ENCODE peak calls at places on chromosomes 13 and 19, in five cellular contexts. O, B, R, X and D are unnamed samples.
A peak's percentile ranks its signal among the peaks of the same experiment; 100 is the strongest.

GRCh38 chr13:27666951-27667350 is 45.3 kb downstream of the POLR1D start:
- DNase-seq in X (no peak), R (no peak), O (no peak), B (no peak), D (no peak)

GRCh38 chr13:43364210-43365041 is 341.0 kb downstream of the DNAJC15 start:
- DNase-seq in R (no peak), X (no peak), O (no peak), B (no peak), D (no peak)

GRCh38 chr13:40402931-40403412 is 263.5 kb downstream of the FOXO1 start:
- DNase-seq in B (no peak), R (peak; percentile 19), X (peak; percentile 71), O (no peak), D (no peak)

GRCh38 chr19:34350161-34350561 is 14.8 kb upstream of the GPI start:
- DNase-seq in O (no peak), R (no peak), X (no peak), B (no peak), D (no peak)

GRCh38 chr19:40704491-40705361 is 12.0 kb downstream of the COQ8B start:
- DNase-seq in X (no peak), R (no peak), O (no peak), B (no peak), D (no peak)

GRCh38 chr13:57843555-57843954 is 212.0 kb downstream of the PCDH17 start:
- DNase-seq in R (no peak), X (no peak), B (no peak), O (no peak), D (no peak)

GRCh38 chr19:41595258-41595889 is 19.4 kb downstream of the CEACAM21 start:
- DNase-seq in X (peak; percentile 61), R (peak; percentile 92), O (peak; percentile 40), B (peak; percentile 65), D (peak; percentile 48)

GRCh38 chr13:95624020-95624419 is 20.5 kb downstream of the DZIP1 start:
- DNase-seq in R (peak; percentile 25), B (peak; percentile 14), O (no peak), X (peak; percentile 29), D (peak; percentile 27)

GRCh38 chr19:1880611-1881392 is 4.5 kb downstream of the ABHD17A start:
- DNase-seq in X (no peak), R (no peak), O (no peak), B (no peak), D (no peak)
- TF ChIP-seq ESRRA in X (no peak), R (no peak), O (no peak), B (no peak), D (no peak)

GRCh38 chr13:89457977-89458376 is 1786.8 kb downstream of the SLITRK5 start:
- DNase-seq in R (no peak), X (no peak), B (no peak), O (no peak), D (no peak)

GRCh38 chr13:89454736-89455135 is 1783.6 kb downstream of the SLITRK5 start:
- DNase-seq in B (no peak), O (no peak), R (no peak), X (no peak), D (no peak)

GRCh38 chr13:89458456-89458855 is 1787.3 kb downstream of the SLITRK5 start:
- DNase-seq in X (no peak), O (no peak), R (no peak), B (no peak), D (no peak)

GRCh38 chr13:89455741-89456140 is 1784.6 kb downstream of the SLITRK5 start:
- DNase-seq in R (no peak), B (no peak), O (no peak), X (no peak), D (no peak)
- TF ChIP-seq ESRRA in R (no peak), B (no peak), O (no peak), X (no peak), D (no peak)

DNA sequence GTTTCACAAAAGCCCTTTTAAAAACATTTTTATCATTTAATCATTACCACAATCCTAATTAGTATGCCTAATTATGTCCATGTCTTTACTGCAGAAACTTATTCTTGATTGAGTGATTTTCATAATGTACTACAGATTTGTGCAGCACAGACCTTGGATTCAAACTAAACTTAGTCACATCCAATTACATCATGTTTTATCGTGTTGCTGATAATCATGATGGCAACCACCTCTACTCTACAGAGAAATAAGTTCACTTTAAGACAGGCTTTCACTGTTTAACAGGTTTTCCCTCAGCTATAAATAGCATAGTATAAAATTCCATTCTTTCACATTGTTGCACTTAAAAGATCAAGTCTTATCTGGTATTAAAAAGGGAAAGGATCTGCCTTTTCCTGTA is 240.9 kb upstream of the RFC3 start:
- DNase-seq in X (no peak), B (no peak), O (no peak), R (no peak), D (no peak)
- TF ChIP-seq ESRRA in X (no peak), B (no peak), O (no peak), R (no peak), D (no peak)

GRCh38 chr13:50123515-50123861 is 108.2 kb downstream of the KCNRG start:
- DNase-seq in O (no peak), X (no peak), R (no peak), B (no peak), D (no peak)

GRCh38 chr13:50125556-50126377 is 110.5 kb downstream of the KCNRG start:
- DNase-seq in O (no peak), X (peak; percentile 80), B (peak; percentile 78), R (peak; percentile 35), D (peak; percentile 81)

GRCh38 chr13:50125306-50125555 is 110.0 kb downstream of the KCNRG start:
- DNase-seq in B (no peak), X (no peak), O (no peak), R (peak; percentile 6), D (no peak)

GRCh38 chr13:50123862-50124535 is 108.8 kb downstream of the KCNRG start:
- DNase-seq in R (peak; percentile 21), O (no peak), X (peak; percentile 90), B (peak; percentile 87), D (no peak)

GRCh38 chr13:50124536-50125305 is 109.5 kb downstream of the KCNRG start:
- DNase-seq in B (peak; percentile 68), X (peak; percentile 33), O (no peak), R (peak; percentile 88), D (peak; percentile 94)
- TF ChIP-seq ESRRA in B (no peak), X (no peak), O (no peak), R (no peak), D (no peak)

GRCh38 chr13:110297011-110297410 is 9.9 kb downstream of the COL4A1 start:
- DNase-seq in R (no peak), X (no peak), B (no peak), O (no peak), D (no peak)
- TF ChIP-seq ESRRA in R (no peak), X (no peak), B (no peak), O (no peak), D (no peak)